ENCODE peak calls at places on chromosome 7, in four cellular contexts. E, Z, T and P are unnamed samples.

GRCh38 chr7:82443044-82443800 is at the start of gene CACNA2D1:
- DNase-seq in E (no peak), Z (peak; percentile 26), T (peak; percentile 43), P (peak; percentile 73)

GRCh38 chr7:95577137-95577536 is 19.2 kb downstream of the PDK4 start:
- DNase-seq in E (no peak), Z (no peak), T (no peak), P (no peak)

GRCh38 chr7:43872401-43873165 is 3.3 kb upstream of the MRPS24 start:
- DNase-seq in E (peak; percentile 57), Z (no peak), T (peak; percentile 85), P (no peak)

GRCh38 chr7:25854608-25855497 is 297.1 kb upstream of the NFE2L3 start:
- DNase-seq in E (peak; percentile 98), Z (no peak), T (peak; percentile 60), P (peak; percentile 42)

GRCh38 chr7:94177441-94177840 is 173.3 kb upstream of the BET1 start:
- DNase-seq in E (no peak), Z (no peak), T (no peak), P (no peak)

GRCh38 chr7:29611941-29612527 is 48.4 kb downstream of the PRR15 start:
- DNase-seq in E (no peak), Z (no peak), T (no peak), P (no peak)

GRCh38 chr7:103524042-103524907 is 78.3 kb upstream of the SLC26A5 start:
- DNase-seq in E (peak; percentile 89), Z (peak; percentile 18), T (peak; percentile 40), P (peak; percentile 10)

GRCh38 chr7:106112118-106112971 is at the start of gene SYPL1:
- DNase-seq in E (peak; percentile 82), Z (peak; percentile 93), T (peak; percentile 93), P (peak; percentile 95)

GRCh38 chr7:69903410-69903809 is 305.1 kb downstream of the AUTS2 start:
- DNase-seq in E (no peak), Z (no peak), T (no peak), P (no peak)

GRCh38 chr7:25752967-25753791 is 398.8 kb upstream of the NFE2L3 start:
- DNase-seq in E (peak; percentile 95), Z (no peak), T (no peak), P (peak; percentile 10)

GRCh38 chr7:70694357-70694908 is 437.5 kb upstream of the GALNT17 start:
- DNase-seq in E (peak; percentile 24), Z (peak; percentile 43), T (peak; percentile 49), P (peak; percentile 21)